ENCODE peak calls at places on chromosomes 6 and 20, in six cellular contexts. M is K562, S is A549, H is IMR-90, F is GM12878, W is HepG2. V is an unnamed sample.

GRCh38 chr6:52515219-52515960 is 61.5 kb downstream of the TRAM2 start:
- DNase-seq in F (no peak), H (peak; percentile 75), W (peak; percentile 72), M (no peak), S (no peak), V (no peak)

GRCh38 chr20:49859807-49860206 is 47.2 kb downstream of the SLC9A8 start:
- DNase-seq in S (no peak), F (no peak), M (no peak), W (no peak), H (no peak), V (no peak)

GRCh38 chr6:40285535-40285934 is 301.6 kb downstream of the LRFN2 start:
- DNase-seq in M (no peak), F (no peak), S (no peak), W (no peak), H (no peak), V (no peak)

GRCh38 chr6:34235605-34236422 is 859 bp upstream of the HMGA1 start:
- DNase-seq in H (peak; percentile 92), W (no peak), M (peak; percentile 37), F (no peak), S (peak; percentile 58), V (no peak)

GRCh38 chr20:58715709-58716475 is 23.3 kb downstream of the NPEPL1 start:
- DNase-seq in W (no peak), F (no peak), M (no peak), S (no peak), H (no peak), V (no peak)

GRCh38 chr20:24785141-24785924 is 163.7 kb upstream of the CST7 start:
- DNase-seq in H (peak; percentile 35), S (no peak), F (no peak), W (no peak), M (no peak), V (no peak)

GRCh38 chr6:95574811-95575210 is 2.5 kb upstream of the MANEA start:
- DNase-seq in M (no peak), S (no peak), F (no peak), W (peak; percentile 47), H (peak; percentile 65), V (no peak)

GRCh38 chr20:19566226-19566960 is 191.7 kb upstream of the RIN2 start:
- DNase-seq in H (no peak), S (no peak), M (no peak), F (no peak), W (no peak), V (no peak)

GRCh38 chr6:136137008-136137689 is 113.0 kb downstream of the MTFR2 start:
- DNase-seq in H (peak; percentile 72), F (no peak), S (no peak), M (no peak), W (peak; percentile 6), V (no peak)

GRCh38 chr20:33753763-33754162 is 22.0 kb downstream of the ZNF341 start:
- DNase-seq in M (no peak), H (peak; percentile 38), W (no peak), S (no peak), F (no peak), V (no peak)

GRCh38 chr6:159390384-159390783 is 221.2 kb downstream of the FNDC1 start:
- DNase-seq in S (no peak), F (no peak), M (no peak), W (no peak), H (no peak), V (no peak)

GRCh38 chr6:106119526-106119925 is 33.4 kb downstream of the PRDM1 start:
- DNase-seq in S (no peak), F (no peak), W (no peak), H (no peak), M (no peak), V (no peak)

GRCh38 chr20:4161447-4162251 is 146.3 kb upstream of the RNF24 start:
- DNase-seq in F (peak; percentile 19), H (no peak), M (no peak), S (no peak), W (peak; percentile 25), V (no peak)

GRCh38 chr6:17673543-17674254 is 33.0 kb downstream of the NUP153 start:
- DNase-seq in H (no peak), S (no peak), M (no peak), F (no peak), W (no peak), V (no peak)

GRCh38 chr6:44043036-44043478 is 84.2 kb downstream of the MRPL14 start:
- DNase-seq in F (no peak), M (no peak), H (peak; percentile 49), W (peak; percentile 30), S (no peak), V (no peak)

GRCh38 chr6:157380458-157380778 is 572 bp upstream of the ZDHHC14 start:
- DNase-seq in M (no peak), H (no peak), W (no peak), F (no peak), S (no peak), V (no peak)

GRCh38 chr6:14286144-14286543 is 168.6 kb downstream of the CD83 start:
- DNase-seq in W (no peak), H (peak; percentile 90), M (no peak), S (peak; percentile 35), F (no peak), V (no peak)

GRCh38 chr6:125155344-125155743 is 1.8 kb downstream of the TPD52L1 start:
- DNase-seq in S (no peak), M (no peak), W (no peak), F (no peak), H (no peak), V (no peak)

GRCh38 chr6:168789699-168790098 is 348.7 kb downstream of the SMOC2 start:
- DNase-seq in F (no peak), W (no peak), M (no peak), S (no peak), H (no peak), V (no peak)

GRCh38 chr6:158813032-158813431 is 6.1 kb downstream of the EZR start:
- DNase-seq in M (no peak), W (no peak), F (no peak), S (no peak), H (no peak), V (no peak)

GRCh38 chr20:49270177-49270576 is 7.7 kb downstream of the ZNFX1 start:
- DNase-seq in H (peak; percentile 39), M (no peak), S (no peak), F (no peak), W (no peak), V (no peak)

GRCh38 chr20:3796477-3797225 is 541 bp downstream of the CDC25B start:
- DNase-seq in W (no peak), S (no peak), H (no peak), F (no peak), M (no peak), V (no peak)

GRCh38 chr6:107264357-107264831 is 149.1 kb upstream of the BEND3 start:
- DNase-seq in S (peak; percentile 37), W (peak; percentile 91), H (peak; percentile 89), F (no peak), M (no peak), V (no peak)

GRCh38 chr20:1377984-1378742 is 14.7 kb downstream of the FKBP1A start:
- DNase-seq in H (peak; percentile 67), M (no peak), F (no peak), S (no peak), W (peak; percentile 48), V (no peak)
- TF ChIP-seq BHLHE40 in H (no peak), M (no peak), F (no peak), S (no peak), W (no peak), V (no peak)

GRCh38 chr6:6942826-6943225 is 164.9 kb upstream of the RREB1 start:
- DNase-seq in H (peak; percentile 8), F (peak; percentile 11), W (no peak), S (no peak), M (no peak), V (no peak)

GRCh38 chr6:6946477-6947145 is 161.2 kb upstream of the RREB1 start:
- DNase-seq in M (no peak), S (no peak), W (no peak), F (no peak), H (no peak), V (no peak)

GRCh38 chr6:6941201-6941600 is 166.6 kb upstream of the RREB1 start:
- DNase-seq in W (no peak), H (no peak), S (no peak), M (no peak), F (no peak), V (no peak)

GRCh38 chr6:6940031-6940664 is 167.6 kb upstream of the RREB1 start:
- DNase-seq in F (no peak), W (no peak), M (no peak), S (no peak), H (no peak), V (no peak)

DNA sequence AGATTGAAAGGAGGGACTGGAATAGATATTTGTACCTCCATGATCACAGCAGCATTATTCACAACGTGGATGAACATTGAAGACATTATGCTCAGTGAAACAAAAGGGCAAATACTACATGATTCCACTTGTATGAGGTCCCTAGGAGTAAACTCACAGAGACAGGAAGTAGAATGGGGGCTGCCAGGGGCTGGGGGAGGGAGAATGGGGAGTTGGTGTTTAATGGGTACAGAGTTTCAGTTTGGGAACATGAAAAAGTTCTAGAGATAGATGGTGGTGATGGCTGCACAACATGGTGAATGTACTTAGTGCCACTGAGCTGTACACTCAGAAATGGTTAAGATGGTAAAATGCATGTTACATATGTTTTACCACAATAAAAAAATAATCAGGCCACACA is 164.3 kb upstream of the RREB1 start:
- DNase-seq in F (no peak), H (no peak), W (no peak), S (no peak), M (no peak), V (no peak)
- TF ChIP-seq BHLHE40 in F (no peak), H (no peak), W (no peak), S (no peak), M (no peak), V (no peak)

DNA sequence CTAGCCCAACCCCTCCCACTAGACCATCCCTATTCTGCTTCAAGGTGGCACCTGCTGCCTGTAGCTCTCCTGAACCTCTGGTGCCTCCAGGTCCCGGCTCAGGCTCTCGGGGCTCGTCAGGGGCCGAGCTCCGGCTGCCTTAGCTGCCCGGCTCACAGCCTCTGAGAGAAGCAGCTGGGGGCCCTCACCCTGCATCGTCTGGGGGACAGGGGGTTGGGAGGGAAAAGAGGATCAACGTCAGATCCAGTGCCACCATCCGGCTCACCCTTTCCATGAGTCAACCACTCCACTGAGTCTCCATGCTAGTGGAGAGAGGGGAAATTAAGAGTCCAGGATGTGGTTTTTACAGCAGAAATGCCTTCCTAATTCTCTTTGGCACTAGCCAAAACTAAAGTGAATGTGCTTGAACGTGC is 13.0 kb downstream of the BAG6 start:
- DNase-seq in H (peak; percentile 56), S (no peak), W (no peak), M (no peak), F (no peak), V (no peak)
- TF ChIP-seq BHLHE40 in H (no peak), S (no peak), W (no peak), M (no peak), F (no peak), V (no peak)

DNA sequence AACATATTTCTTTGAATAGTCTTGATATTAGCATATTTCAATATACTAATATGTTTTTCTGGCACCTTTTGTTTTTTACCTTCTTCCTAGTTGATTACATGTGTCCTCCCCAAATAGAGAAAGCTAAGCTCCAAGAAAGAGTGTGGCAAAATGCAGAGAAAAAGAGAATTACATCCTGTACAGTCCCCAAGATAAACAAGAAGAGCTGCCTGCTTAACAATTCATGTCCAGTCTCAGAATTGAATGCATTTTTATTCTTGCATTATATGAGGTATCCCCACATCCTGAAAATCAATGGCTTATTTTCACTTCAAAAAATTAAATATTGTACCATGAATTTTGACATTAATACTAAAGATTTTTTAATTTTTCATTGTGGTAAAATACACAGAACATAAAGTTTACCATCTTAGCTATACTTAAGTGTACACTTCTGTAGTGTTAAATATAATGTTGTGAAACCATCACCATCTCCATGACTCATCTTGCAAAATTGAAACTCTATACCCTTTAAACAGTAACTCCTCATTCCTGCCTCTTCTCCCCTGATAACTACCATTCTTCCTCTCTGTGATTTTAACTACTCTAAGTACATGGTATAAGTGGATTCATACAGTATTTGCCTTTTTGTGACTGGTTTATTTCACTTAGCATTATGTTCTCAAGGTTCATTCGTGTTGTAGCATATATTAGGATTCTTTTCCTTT is 490.3 kb downstream of the COL12A1 start:
- DNase-seq in S (no peak), H (peak; percentile 79), F (no peak), M (no peak), W (no peak), V (no peak)
- TF ChIP-seq BHLHE40 in S (no peak), H (no peak), F (no peak), M (no peak), W (no peak), V (no peak)